ENCODE peak calls at places on chromosome 1, in eight cellular contexts. One of them, this sample, is unnamed.

GRCh38 chr1:234778215-234779159 is 168.5 kb upstream of the IRF2BP2 start:
- DNase-seq in M059J: peak; percentile 36
- DNase-seq in right lobe of liver: peak; percentile 52
- DNase-seq in T follicular helper cell: no peak
- DNase-seq in NCI-H524: no peak
- DNase-seq in ovary: peak; percentile 50
- DNase-seq in sigmoid colon: peak; percentile 76
- DNase-seq in hepatocyte: peak; percentile 33
- DNase-seq in this sample: no peak

GRCh38 chr1:111920221-111921024 is 69.0 kb downstream of the KCND3 start:
- DNase-seq in M059J: peak; percentile 60
- DNase-seq in right lobe of liver: no peak
- DNase-seq in T follicular helper cell: no peak
- DNase-seq in NCI-H524: no peak
- DNase-seq in ovary: no peak
- DNase-seq in sigmoid colon: peak; percentile 63
- DNase-seq in hepatocyte: no peak
- DNase-seq in this sample: no peak

GRCh38 chr1:221865808-221866207 is 123.9 kb upstream of the DUSP10 start:
- DNase-seq in M059J: peak; percentile 30
- DNase-seq in right lobe of liver: no peak
- DNase-seq in T follicular helper cell: no peak
- DNase-seq in NCI-H524: no peak
- DNase-seq in ovary: no peak
- DNase-seq in sigmoid colon: no peak
- DNase-seq in hepatocyte: no peak
- DNase-seq in this sample: no peak

GRCh38 chr1:81549588-81550127 is 251.1 kb upstream of the ADGRL2 start:
- DNase-seq in M059J: peak; percentile 31
- DNase-seq in right lobe of liver: no peak
- DNase-seq in T follicular helper cell: no peak
- DNase-seq in NCI-H524: peak; percentile 32
- DNase-seq in ovary: no peak
- DNase-seq in sigmoid colon: no peak
- DNase-seq in hepatocyte: peak; percentile 48
- DNase-seq in this sample: peak; percentile 43

GRCh38 chr1:41819069-41819468 is 99.7 kb downstream of the HIVEP3 start:
- DNase-seq in M059J: no peak
- DNase-seq in right lobe of liver: no peak
- DNase-seq in T follicular helper cell: no peak
- DNase-seq in NCI-H524: no peak
- DNase-seq in ovary: no peak
- DNase-seq in sigmoid colon: no peak
- DNase-seq in hepatocyte: no peak
- DNase-seq in this sample: no peak

GRCh38 chr1:32870615-32871363 is at the start of gene FNDC5:
- DNase-seq in M059J: peak; percentile 42
- DNase-seq in right lobe of liver: peak; percentile 42
- DNase-seq in T follicular helper cell: no peak
- DNase-seq in NCI-H524: no peak
- DNase-seq in ovary: peak; percentile 79
- DNase-seq in sigmoid colon: no peak
- DNase-seq in hepatocyte: peak; percentile 70
- DNase-seq in this sample: no peak

GRCh38 chr1:181088079-181089016 is at the start of gene IER5:
- DNase-seq in M059J: peak; percentile 97
- DNase-seq in right lobe of liver: peak; percentile 97
- DNase-seq in T follicular helper cell: peak; percentile 90
- DNase-seq in NCI-H524: peak; percentile 92
- DNase-seq in ovary: peak; percentile 94
- DNase-seq in sigmoid colon: peak; percentile 98
- DNase-seq in hepatocyte: peak; percentile 97
- DNase-seq in this sample: peak; percentile 97

GRCh38 chr1:216045400-216045799 is 377.8 kb downstream of the USH2A start:
- DNase-seq in M059J: peak; percentile 91
- DNase-seq in right lobe of liver: no peak
- DNase-seq in T follicular helper cell: no peak
- DNase-seq in NCI-H524: no peak
- DNase-seq in ovary: no peak
- DNase-seq in sigmoid colon: no peak
- DNase-seq in hepatocyte: no peak
- DNase-seq in this sample: peak; percentile 71

GRCh38 chr1:244369256-244370057 is 82.3 kb downstream of the ADSS2 start:
- DNase-seq in M059J: no peak
- DNase-seq in right lobe of liver: no peak
- DNase-seq in T follicular helper cell: no peak
- DNase-seq in NCI-H524: no peak
- DNase-seq in ovary: no peak
- DNase-seq in sigmoid colon: no peak
- DNase-seq in hepatocyte: peak; percentile 35
- DNase-seq in this sample: no peak

GRCh38 chr1:228490120-228491078 is 3.2 kb downstream of the RNF187 start:
- DNase-seq in M059J: no peak
- DNase-seq in right lobe of liver: no peak
- DNase-seq in T follicular helper cell: no peak
- DNase-seq in NCI-H524: no peak
- DNase-seq in ovary: no peak
- DNase-seq in sigmoid colon: no peak
- DNase-seq in hepatocyte: no peak
- DNase-seq in this sample: peak; percentile 58

GRCh38 chr1:237834048-237834447 is 56.7 kb downstream of the ZP4 start:
- DNase-seq in M059J: no peak
- DNase-seq in right lobe of liver: no peak
- DNase-seq in T follicular helper cell: no peak
- DNase-seq in NCI-H524: no peak
- DNase-seq in ovary: no peak
- DNase-seq in sigmoid colon: no peak
- DNase-seq in hepatocyte: no peak
- DNase-seq in this sample: no peak

GRCh38 chr1:12472798-12473551 is 145.0 kb downstream of the DHRS3 start:
- DNase-seq in M059J: no peak
- DNase-seq in right lobe of liver: no peak
- DNase-seq in T follicular helper cell: peak; percentile 12
- DNase-seq in NCI-H524: no peak
- DNase-seq in ovary: no peak
- DNase-seq in sigmoid colon: no peak
- DNase-seq in hepatocyte: peak; percentile 65
- DNase-seq in this sample: no peak

GRCh38 chr1:27527223-27527856 is 37.4 kb upstream of the WASF2 start:
- DNase-seq in M059J: peak; percentile 48
- DNase-seq in right lobe of liver: no peak
- DNase-seq in T follicular helper cell: peak; percentile 48
- DNase-seq in NCI-H524: peak; percentile 88
- DNase-seq in ovary: peak; percentile 88
- DNase-seq in sigmoid colon: peak; percentile 93
- DNase-seq in hepatocyte: peak; percentile 92
- DNase-seq in this sample: no peak

GRCh38 chr1:30038134-30039025 is 685.0 kb downstream of the MATN1 start:
- DNase-seq in M059J: no peak
- DNase-seq in right lobe of liver: no peak
- DNase-seq in T follicular helper cell: no peak
- DNase-seq in NCI-H524: no peak
- DNase-seq in ovary: no peak
- DNase-seq in sigmoid colon: no peak
- DNase-seq in hepatocyte: no peak
- DNase-seq in this sample: no peak

This sample was measured in RKO.